ENCODE peak calls at places on chromosomes 2 and 18, in ten cellular contexts. A, Y, K, H, R, O, C, P, L and Z are unnamed samples.

GRCh38 chr18:3008546-3008945 is 4.4 kb downstream of the LPIN2 start:
- DNase-seq in P (no peak), C (peak), Y (no peak), L (no peak), A (peak), K (no peak), R (no peak), H (no peak), O (no peak), Z (no peak)

GRCh38 chr2:240346753-240347372 is 88.6 kb upstream of the GPC1 start:
- DNase-seq in A (no peak), C (no peak), H (no peak), L (no peak), R (no peak), Y (no peak), P (no peak), K (no peak), O (no peak), Z (no peak)

GRCh38 chr18:12839526-12840196 is 44.4 kb downstream of the PTPN2 start:
- DNase-seq in O (peak), C (peak), A (peak), Y (no peak), R (peak), K (no peak), L (no peak), P (no peak), H (no peak), Z (no peak)

GRCh38 chr18:62361288-62361687 is 36.2 kb downstream of the TNFRSF11A start:
- DNase-seq in A (no peak), O (no peak), Y (no peak), P (no peak), L (no peak), H (no peak), R (no peak), C (no peak), K (no peak), Z (no peak)

GRCh38 chr2:82837588-82838304 is 1621.3 kb downstream of the SUCLG1 start:
- DNase-seq in R (no peak), Y (no peak), C (peak), K (peak), L (no peak), P (no peak), O (no peak), H (no peak), A (peak), Z (no peak)

GRCh38 chr2:69518836-69519235 is 81.6 kb upstream of the NFU1 start:
- DNase-seq in C (no peak), H (peak), L (no peak), O (no peak), P (peak), R (no peak), Y (no peak), A (no peak), K (no peak), Z (no peak)

GRCh38 chr2:96409543-96410184 is 74.1 kb downstream of the NCAPH start:
- DNase-seq in P (no peak), K (no peak), Y (no peak), A (peak), H (no peak), O (no peak), R (no peak), L (no peak), C (no peak), Z (no peak)

GRCh38 chr2:69164379-69164778 is 151.4 kb downstream of the ANTXR1 start:
- DNase-seq in A (peak), H (no peak), L (no peak), R (no peak), O (no peak), K (peak), P (no peak), Y (no peak), C (peak), Z (no peak)

GRCh38 chr18:39951321-39951720 is 2003.7 kb upstream of the PIK3C3 start:
- DNase-seq in R (no peak), P (no peak), O (no peak), K (no peak), L (no peak), H (no peak), Y (no peak), C (no peak), A (peak), Z (no peak)

GRCh38 chr2:218895758-218896500 is 15.3 kb downstream of the WNT10A start:
- DNase-seq in H (no peak), A (no peak), L (no peak), P (no peak), Y (no peak), O (peak), C (no peak), K (no peak), R (no peak), Z (no peak)

GRCh38 chr2:2838548-2838845 is 507.4 kb upstream of the MYT1L start:
- DNase-seq in C (no peak), R (no peak), Y (no peak), P (no peak), L (no peak), K (no peak), H (no peak), O (no peak), A (no peak), Z (peak)

GRCh38 chr2:234969329-234970157 is 17.7 kb downstream of the SH3BP4 start:
- DNase-seq in A (no peak), P (no peak), Y (no peak), O (no peak), L (no peak), C (no peak), K (no peak), R (no peak), H (no peak), Z (no peak)

GRCh38 chr18:35085450-35086032 is 44.3 kb downstream of the MAPRE2 start:
- DNase-seq in H (no peak), P (no peak), C (no peak), A (no peak), O (no peak), Y (no peak), K (no peak), L (no peak), R (no peak), Z (no peak)

GRCh38 chr18:73118121-73118816 is 250.5 kb upstream of the NETO1 start:
- DNase-seq in A (peak), H (no peak), L (no peak), Y (no peak), C (peak), P (no peak), K (no peak), O (no peak), R (no peak), Z (no peak)

GRCh38 chr2:3194828-3195227 is 182.8 kb downstream of the EIPR1 start:
- DNase-seq in H (no peak), Y (no peak), O (no peak), P (no peak), A (no peak), C (no peak), R (no peak), L (no peak), K (no peak), Z (no peak)

GRCh38 chr2:231370749-231371429 is 24.6 kb upstream of the B3GNT7 start:
- DNase-seq in Y (no peak), O (no peak), L (no peak), P (no peak), A (no peak), H (no peak), K (no peak), R (no peak), C (no peak), Z (no peak)

GRCh38 chr2:42077343-42077742 is 29.5 kb downstream of the PKDCC start:
- DNase-seq in K (no peak), P (no peak), C (no peak), H (no peak), L (no peak), O (no peak), Y (no peak), R (no peak), A (no peak), Z (no peak)

GRCh38 chr2:205835982-205836381 is 153.7 kb downstream of the NRP2 start:
- DNase-seq in C (no peak), K (no peak), R (no peak), O (no peak), Y (no peak), P (no peak), H (no peak), L (no peak), A (no peak), Z (no peak)

GRCh38 chr2:88683160-88684021 is 8.1 kb upstream of the RPIA start:
- DNase-seq in P (no peak), K (no peak), A (peak), Y (no peak), R (no peak), L (no peak), C (no peak), O (no peak), H (peak), Z (no peak)

GRCh38 chr2:121902171-121902591 is 146.7 kb downstream of the TSN start:
- DNase-seq in R (no peak), H (peak), L (no peak), A (peak), C (no peak), K (no peak), Y (no peak), O (no peak), P (no peak), Z (no peak)

DNA sequence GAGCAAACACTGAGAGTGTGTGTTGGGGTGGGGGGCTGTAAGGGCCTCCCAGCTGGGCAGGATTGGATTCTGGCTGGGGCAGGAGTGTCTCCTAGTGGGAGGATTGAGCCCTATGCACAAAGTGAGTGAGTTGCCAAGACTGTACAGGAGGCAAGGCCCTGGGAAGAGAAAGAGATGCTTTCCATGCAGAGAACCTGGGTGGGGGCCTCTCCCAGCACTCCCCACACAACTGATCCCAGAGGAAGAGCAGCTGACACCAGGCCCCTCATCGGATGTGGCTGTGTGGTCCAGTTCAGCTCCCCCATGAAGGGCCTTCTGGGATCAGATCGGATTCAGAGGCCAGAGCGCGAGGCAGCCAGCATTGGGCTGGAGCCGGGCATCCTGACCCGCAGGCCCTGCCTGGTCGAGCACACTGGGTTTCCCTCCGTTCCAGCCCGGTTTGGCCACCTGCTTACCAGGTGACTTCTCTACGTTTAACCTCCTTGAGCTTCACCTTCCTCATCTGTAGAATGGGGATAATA is 49.4 kb upstream of the FAHD2A start:
- DNase-seq in C (no peak), K (no peak), O (no peak), L (no peak), R (no peak), P (no peak), H (no peak), Y (no peak), A (no peak), Z (peak)
- TF ChIP-seq CTCF in C (no peak), K (no peak), O (no peak), L (no peak), R (no peak), P (no peak), H (no peak), Y (no peak), A (no peak), Z (no peak)

DNA sequence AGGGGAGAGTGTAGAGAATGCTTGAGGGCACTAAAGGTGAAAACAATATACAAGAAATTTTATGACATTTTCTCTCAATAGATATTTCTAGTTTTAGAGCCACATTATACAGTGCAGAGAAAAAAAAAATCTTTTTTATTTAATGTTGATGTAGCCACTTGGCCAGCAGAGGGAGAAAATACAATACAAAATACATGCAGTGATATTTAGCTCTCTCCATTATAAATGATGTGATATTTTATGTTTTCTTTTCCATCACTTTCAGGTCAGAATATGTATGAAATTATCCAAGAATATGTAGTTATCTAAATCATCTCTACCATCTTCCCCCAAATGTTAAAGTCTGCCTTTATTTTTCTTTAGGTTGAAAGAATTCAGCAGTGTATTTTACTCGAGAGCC is 533.6 kb upstream of the FSHR start:
- DNase-seq in O (no peak), P (no peak), C (no peak), A (peak), H (no peak), K (no peak), Y (no peak), R (no peak), L (no peak), Z (no peak)
- TF ChIP-seq CTCF in O (no peak), P (no peak), C (no peak), A (peak), H (no peak), K (no peak), Y (peak), R (peak), L (no peak), Z (peak)

DNA sequence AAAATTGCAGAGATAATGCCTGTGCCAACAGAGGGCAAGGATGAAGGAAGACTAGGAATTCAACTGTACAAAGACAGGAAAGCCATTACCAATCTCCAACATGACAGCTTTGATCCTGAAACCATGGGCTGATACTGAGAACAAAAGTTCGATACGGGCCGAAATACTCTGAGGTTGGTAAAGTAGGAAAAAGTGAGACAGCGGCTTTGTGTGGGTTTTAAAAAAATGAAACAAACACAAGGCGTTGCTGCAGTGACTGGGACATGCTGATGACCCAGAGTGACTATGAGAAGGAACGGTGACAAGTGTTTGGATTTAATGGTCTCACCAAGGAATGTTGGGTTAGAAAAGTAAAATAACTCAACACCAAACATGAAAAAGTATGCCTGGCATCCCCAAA is 24.2 kb upstream of the SDC1 start:
- DNase-seq in P (no peak), H (no peak), Y (no peak), C (no peak), L (no peak), K (no peak), R (no peak), O (no peak), A (no peak), Z (no peak)
- TF ChIP-seq CTCF in P (no peak), H (no peak), Y (no peak), C (no peak), L (no peak), K (no peak), R (no peak), O (no peak), A (no peak), Z (no peak)

GRCh38 chr2:47015206-47015605 is 99.6 kb upstream of the MCFD2 start:
- DNase-seq in L (no peak), H (no peak), O (no peak), Y (no peak), P (no peak), A (no peak), K (no peak), C (no peak), R (no peak), Z (no peak)
- TF ChIP-seq CTCF in L (no peak), H (no peak), O (no peak), Y (no peak), P (no peak), A (no peak), K (peak), C (peak), R (no peak), Z (no peak)

GRCh38 chr2:974454-974853 is 23.8 kb downstream of the SNTG2 start:
- DNase-seq in K (no peak), H (no peak), Y (no peak), L (no peak), A (no peak), O (no peak), P (no peak), R (no peak), C (no peak), Z (no peak)

GRCh38 chr2:973129-973528 is 22.5 kb downstream of the SNTG2 start:
- DNase-seq in H (no peak), O (no peak), K (no peak), R (no peak), C (no peak), L (no peak), Y (no peak), A (no peak), P (no peak), Z (no peak)

GRCh38 chr2:974054-974453 is 23.4 kb downstream of the SNTG2 start:
- DNase-seq in R (no peak), H (no peak), C (no peak), Y (no peak), L (no peak), O (no peak), A (no peak), K (no peak), P (no peak), Z (no peak)

GRCh38 chr2:979286-979928 is 28.8 kb downstream of the SNTG2 start:
- DNase-seq in H (no peak), K (no peak), A (no peak), C (no peak), Y (no peak), R (no peak), L (no peak), O (no peak), P (no peak), Z (no peak)

GRCh38 chr2:975095-975494 is 24.4 kb downstream of the SNTG2 start:
- DNase-seq in R (no peak), K (no peak), P (no peak), H (no peak), O (no peak), C (no peak), L (no peak), Y (no peak), A (no peak), Z (no peak)
- TF ChIP-seq CTCF in R (no peak), K (no peak), P (no peak), H (no peak), O (no peak), C (no peak), L (no peak), Y (no peak), A (no peak), Z (no peak)

DNA sequence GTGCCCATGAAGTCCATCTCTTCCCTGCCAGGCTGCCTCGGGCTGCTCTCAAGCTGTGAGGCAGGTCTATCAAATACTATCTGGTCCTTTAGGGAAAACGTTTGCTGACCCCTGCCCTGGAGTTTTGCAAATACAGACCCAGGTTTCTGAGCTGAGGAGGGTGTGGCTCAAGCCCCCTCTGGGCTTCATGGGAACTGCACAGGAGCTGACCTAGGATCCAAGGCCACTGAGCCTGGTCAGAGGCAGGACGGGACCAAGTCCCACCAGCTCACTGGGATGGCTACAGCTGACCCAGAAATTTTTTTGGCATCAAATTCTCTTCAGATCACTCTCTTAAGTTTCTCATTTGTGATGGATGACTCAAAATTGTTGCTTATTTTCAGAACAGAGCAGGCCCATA is 14.1 kb downstream of the ZNF516 start:
- DNase-seq in A (no peak), R (no peak), Y (no peak), P (no peak), O (no peak), K (no peak), L (no peak), H (no peak), C (no peak), Z (no peak)
- TF ChIP-seq CTCF in A (peak), R (peak), Y (peak), P (no peak), O (no peak), K (no peak), L (no peak), H (no peak), C (peak), Z (no peak)